ENCODE peak calls at places on chromosomes 16 and 17, in seven cellular contexts. One of them, this sample, is unnamed.

GRCh38 chr17:83200231-83200699 is 120.9 kb downstream of the METRNL start:
- DNase-seq in A549: no peak
- DNase-seq in ascending aorta: peak
- DNase-seq in astrocyte of the spinal cord: peak
- DNase-seq in kidney: peak
- DNase-seq in transverse colon: peak
- DNase-seq in GM12865: peak
- DNase-seq in this sample: peak

GRCh38 chr16:50295541-50296132 is 29.3 kb downstream of the ADCY7 start:
- DNase-seq in astrocyte of the spinal cord: no peak
- DNase-seq in ascending aorta: no peak
- DNase-seq in transverse colon: no peak
- DNase-seq in GM12865: no peak
- DNase-seq in A549: no peak
- DNase-seq in kidney: peak
- DNase-seq in this sample: peak

GRCh38 chr16:69005641-69006355 is 99.7 kb upstream of the HAS3 start:
- DNase-seq in A549: no peak
- DNase-seq in GM12865: peak
- DNase-seq in astrocyte of the spinal cord: no peak
- DNase-seq in transverse colon: no peak
- DNase-seq in ascending aorta: no peak
- DNase-seq in kidney: no peak
- DNase-seq in this sample: no peak

GRCh38 chr16:89122322-89122831 is 28.7 kb downstream of the ACSF3 start:
- DNase-seq in A549: no peak
- DNase-seq in transverse colon: peak
- DNase-seq in astrocyte of the spinal cord: no peak
- DNase-seq in GM12865: peak
- DNase-seq in ascending aorta: no peak
- DNase-seq in kidney: peak
- DNase-seq in this sample: peak

GRCh38 chr16:54647731-54648221 is 282.9 kb upstream of the IRX5 start:
- DNase-seq in kidney: no peak
- DNase-seq in transverse colon: no peak
- DNase-seq in A549: no peak
- DNase-seq in GM12865: no peak
- DNase-seq in astrocyte of the spinal cord: no peak
- DNase-seq in ascending aorta: no peak
- DNase-seq in this sample: no peak

GRCh38 chr17:27236710-27237315 is 57.1 kb upstream of the WSB1 start:
- DNase-seq in kidney: no peak
- DNase-seq in A549: peak
- DNase-seq in ascending aorta: peak
- DNase-seq in astrocyte of the spinal cord: peak
- DNase-seq in GM12865: peak
- DNase-seq in transverse colon: peak
- DNase-seq in this sample: no peak

GRCh38 chr16:85553436-85554113 is 59.5 kb upstream of the GSE1 start:
- DNase-seq in transverse colon: peak
- DNase-seq in astrocyte of the spinal cord: peak
- DNase-seq in GM12865: peak
- DNase-seq in A549: peak
- DNase-seq in kidney: peak
- DNase-seq in ascending aorta: no peak
- DNase-seq in this sample: peak

GRCh38 chr16:19417640-19418039 is at the start of gene TMC5:
- DNase-seq in astrocyte of the spinal cord: no peak
- DNase-seq in A549: no peak
- DNase-seq in kidney: no peak
- DNase-seq in ascending aorta: no peak
- DNase-seq in GM12865: no peak
- DNase-seq in transverse colon: peak
- DNase-seq in this sample: no peak

GRCh38 chr16:55328611-55329569 is 4.9 kb downstream of the IRX6 start:
- DNase-seq in astrocyte of the spinal cord: no peak
- DNase-seq in A549: no peak
- DNase-seq in kidney: no peak
- DNase-seq in transverse colon: no peak
- DNase-seq in GM12865: no peak
- DNase-seq in ascending aorta: no peak
- DNase-seq in this sample: peak

GRCh38 chr16:73020409-73020884 is 27.5 kb downstream of the ZFHX3 start:
- DNase-seq in ascending aorta: peak
- DNase-seq in transverse colon: peak
- DNase-seq in astrocyte of the spinal cord: peak
- DNase-seq in A549: peak
- DNase-seq in kidney: no peak
- DNase-seq in GM12865: no peak
- DNase-seq in this sample: no peak
- H3K4me3 ChIP-seq in ascending aorta: no peak
- H3K4me3 ChIP-seq in transverse colon: no peak
- H3K4me3 ChIP-seq in astrocyte of the spinal cord: no peak
- H3K4me3 ChIP-seq in A549: peak
- H3K4me3 ChIP-seq in kidney: no peak
- H3K4me3 ChIP-seq in GM12865: no peak
- H3K4me3 ChIP-seq in this sample: no peak

GRCh38 chr16:56817938-56818337 is 47.1 kb upstream of the SLC12A3 start:
- DNase-seq in transverse colon: no peak
- DNase-seq in astrocyte of the spinal cord: no peak
- DNase-seq in A549: no peak
- DNase-seq in ascending aorta: no peak
- DNase-seq in kidney: no peak
- DNase-seq in GM12865: no peak
- DNase-seq in this sample: no peak
- TF ChIP-seq CTCF in transverse colon: no peak
- TF ChIP-seq CTCF in astrocyte of the spinal cord: no peak
- TF ChIP-seq CTCF in A549: no peak
- TF ChIP-seq CTCF in ascending aorta: no peak
- TF ChIP-seq CTCF in kidney: no peak
- TF ChIP-seq CTCF in GM12865: no peak
- TF ChIP-seq CTCF in this sample: no peak

DNA sequence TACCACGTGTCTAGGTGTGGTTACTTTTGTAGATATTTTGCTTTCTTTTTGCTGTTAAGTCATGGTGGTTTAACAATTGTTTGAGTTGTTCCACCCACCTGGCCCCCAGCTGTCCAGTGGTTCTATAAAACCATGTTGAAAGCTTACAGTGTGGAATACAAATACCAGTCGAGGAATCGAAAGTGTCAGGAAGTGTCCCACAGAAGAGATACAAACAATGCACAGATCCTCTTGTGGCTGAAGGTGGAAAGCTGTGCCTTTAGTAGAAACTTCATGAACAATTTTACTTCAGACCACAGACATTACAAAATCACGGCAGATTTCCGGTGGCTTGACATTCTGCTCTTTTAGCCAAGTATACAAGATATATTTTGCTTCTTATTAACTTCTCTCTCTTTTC is 782.4 kb upstream of the SOX9 start:
- DNase-seq in ascending aorta: no peak
- DNase-seq in A549: peak
- DNase-seq in transverse colon: no peak
- DNase-seq in kidney: no peak
- DNase-seq in astrocyte of the spinal cord: peak
- DNase-seq in GM12865: no peak
- DNase-seq in this sample: no peak
- H3K4me3 ChIP-seq in ascending aorta: no peak
- H3K4me3 ChIP-seq in A549: peak
- H3K4me3 ChIP-seq in transverse colon: peak
- H3K4me3 ChIP-seq in kidney: no peak
- H3K4me3 ChIP-seq in astrocyte of the spinal cord: no peak
- H3K4me3 ChIP-seq in GM12865: no peak
- H3K4me3 ChIP-seq in this sample: no peak

GRCh38 chr17:34580685-34581445 is 1.5 kb downstream of the TMEM132E start:
- DNase-seq in A549: no peak
- DNase-seq in astrocyte of the spinal cord: no peak
- DNase-seq in transverse colon: no peak
- DNase-seq in kidney: no peak
- DNase-seq in GM12865: no peak
- DNase-seq in ascending aorta: no peak
- DNase-seq in this sample: no peak
- TF ChIP-seq CTCF in A549: no peak
- TF ChIP-seq CTCF in astrocyte of the spinal cord: no peak
- TF ChIP-seq CTCF in transverse colon: no peak
- TF ChIP-seq CTCF in kidney: no peak
- TF ChIP-seq CTCF in GM12865: no peak
- TF ChIP-seq CTCF in ascending aorta: no peak
- TF ChIP-seq CTCF in this sample: no peak

GRCh38 chr17:54900457-54901229 is at the start of gene TOM1L1:
- DNase-seq in transverse colon: peak
- DNase-seq in astrocyte of the spinal cord: peak
- DNase-seq in GM12865: peak
- DNase-seq in ascending aorta: peak
- DNase-seq in A549: peak
- DNase-seq in kidney: peak
- DNase-seq in this sample: no peak
- H3K4me3 ChIP-seq in transverse colon: peak
- H3K4me3 ChIP-seq in astrocyte of the spinal cord: peak
- H3K4me3 ChIP-seq in GM12865: peak
- H3K4me3 ChIP-seq in ascending aorta: peak
- H3K4me3 ChIP-seq in A549: peak
- H3K4me3 ChIP-seq in kidney: no peak
- H3K4me3 ChIP-seq in this sample: peak